ENCODE peak calls at places on chromosomes 16 and 17, in eight cellular contexts. U is epithelial cell of esophagus, G is MM.1S, H is sigmoid colon, I is bronchial epithelial cell, Q is kidney epithelial cell, E is IMR-90, L is lower leg skin. N is an unnamed sample.
A peak's percentile ranks its signal among the peaks of the same experiment; 100 is the strongest.

GRCh38 chr17:7914771-7915610 is 1.1 kb downstream of the RNF227 start:
- DNase-seq in Q (no peak), L (peak; percentile 50), G (no peak), E (peak; percentile 72), H (peak; percentile 80), U (peak; percentile 89), I (peak; percentile 79), N (no peak)

GRCh38 chr16:58756650-58757332 is 22.7 kb upstream of the GOT2 start:
- DNase-seq in U (no peak), I (no peak), G (no peak), H (no peak), L (no peak), E (no peak), Q (no peak), N (no peak)

GRCh38 chr16:12538667-12539081 is 265.0 kb downstream of the CPPED1 start:
- DNase-seq in Q (no peak), G (no peak), I (peak; percentile 63), L (peak; percentile 31), U (peak; percentile 75), E (no peak), H (no peak), N (no peak)

GRCh38 chr17:82358467-82359350 is at the start of gene TEX19:
- DNase-seq in U (no peak), E (no peak), I (no peak), G (peak; percentile 43), H (no peak), L (no peak), Q (no peak), N (no peak)

GRCh38 chr16:3013491-3013951 is 798 bp downstream of the CLDN9 start:
- DNase-seq in G (no peak), H (no peak), E (no peak), Q (no peak), I (no peak), L (no peak), U (no peak), N (no peak)

GRCh38 chr16:17350212-17350611 is 120.5 kb downstream of the XYLT1 start:
- DNase-seq in I (no peak), U (no peak), Q (no peak), E (peak; percentile 67), L (no peak), H (no peak), G (no peak), N (no peak)

GRCh38 chr17:79695293-79696158 is 35.2 kb upstream of the ENPP7 start:
- DNase-seq in U (no peak), H (no peak), L (no peak), I (no peak), Q (no peak), E (no peak), G (no peak), N (no peak)

GRCh38 chr17:13384626-13385025 is 217.1 kb downstream of the HS3ST3A1 start:
- DNase-seq in L (no peak), I (no peak), U (no peak), Q (no peak), G (no peak), E (no peak), H (no peak), N (no peak)

GRCh38 chr17:58232707-58233156 is 5.7 kb upstream of the LPO start:
- DNase-seq in H (no peak), L (no peak), G (peak; percentile 65), I (peak; percentile 94), U (peak; percentile 92), E (peak; percentile 97), Q (peak; percentile 88), N (no peak)

GRCh38 chr16:29903579-29903978 is 3.3 kb downstream of the ASPHD1 start:
- DNase-seq in U (no peak), H (no peak), I (no peak), G (no peak), L (no peak), E (no peak), Q (no peak), N (no peak)

GRCh38 chr16:53090591-53091507 is 36.1 kb downstream of the CHD9 start:
- DNase-seq in I (no peak), U (peak; percentile 43), L (peak; percentile 95), Q (no peak), G (peak; percentile 80), H (peak; percentile 99), E (peak; percentile 98), N (peak; percentile 21)

GRCh38 chr17:7774037-7774659 is 56.6 kb downstream of the DNAH2 start:
- DNase-seq in H (no peak), E (peak; percentile 78), L (no peak), U (no peak), I (peak; percentile 30), Q (no peak), G (no peak), N (no peak)

GRCh38 chr17:78532922-78533640 is 44.1 kb downstream of the DNAH17 start:
- DNase-seq in H (no peak), Q (peak; percentile 42), L (no peak), E (peak; percentile 68), G (no peak), I (peak; percentile 94), U (peak; percentile 97), N (no peak)

GRCh38 chr17:18139949-18140348 is 31.4 kb downstream of the MYO15A start:
- DNase-seq in L (no peak), G (no peak), I (no peak), H (no peak), E (peak; percentile 18), U (no peak), Q (no peak), N (no peak)

GRCh38 chr17:18179221-18179620 is 4.4 kb upstream of the ALKBH5 start:
- DNase-seq in L (no peak), E (no peak), I (no peak), Q (no peak), H (no peak), G (no peak), U (no peak), N (no peak)

GRCh38 chr16:71542377-71542776 is 16.2 kb downstream of the CHST4 start:
- DNase-seq in U (peak; percentile 73), H (no peak), L (no peak), G (peak; percentile 25), E (peak; percentile 6), Q (no peak), I (peak; percentile 73), N (peak; percentile 42)
- TF ChIP-seq CTCF in U (peak; percentile 73), H (peak; percentile 7), L (no peak), G (peak; percentile 69), E (peak; percentile 38), Q (peak; percentile 53), I (peak; percentile 75), N (peak; percentile 59)

GRCh38 chr17:11264183-11264871 is 23.3 kb downstream of the SHISA6 start:
- DNase-seq in U (no peak), Q (no peak), H (no peak), G (no peak), L (no peak), I (peak; percentile 5), E (no peak), N (no peak)
- TF ChIP-seq CTCF in U (no peak), Q (peak; percentile 16), H (no peak), G (peak; percentile 42), L (no peak), I (no peak), E (no peak), N (no peak)

DNA sequence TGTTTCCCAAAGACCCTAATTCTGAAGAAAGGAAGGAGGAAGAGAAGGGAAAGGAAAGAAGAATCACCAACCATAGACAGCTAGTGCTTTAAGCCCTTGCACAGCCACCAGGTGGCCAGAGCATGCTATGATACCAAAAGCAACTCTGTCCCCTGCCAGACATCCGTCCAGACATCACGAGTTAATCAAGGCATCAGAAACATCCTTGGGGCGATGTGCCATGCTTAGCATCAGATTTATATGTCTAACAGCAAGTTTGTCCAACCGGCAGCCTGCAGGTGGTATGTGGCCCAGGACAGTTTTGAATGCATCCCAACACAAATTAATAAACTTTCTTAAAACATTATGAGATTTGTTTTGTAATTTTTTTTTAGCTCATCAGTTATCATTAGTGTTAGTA is 2.9 kb upstream of the CRYBA1 start:
- DNase-seq in H (no peak), G (no peak), Q (no peak), U (no peak), I (no peak), E (peak; percentile 44), L (no peak), N (no peak)
- TF ChIP-seq CTCF in H (no peak), G (peak; percentile 38), Q (peak; percentile 52), U (peak; percentile 54), I (peak; percentile 62), E (peak; percentile 44), L (no peak), N (no peak)

DNA sequence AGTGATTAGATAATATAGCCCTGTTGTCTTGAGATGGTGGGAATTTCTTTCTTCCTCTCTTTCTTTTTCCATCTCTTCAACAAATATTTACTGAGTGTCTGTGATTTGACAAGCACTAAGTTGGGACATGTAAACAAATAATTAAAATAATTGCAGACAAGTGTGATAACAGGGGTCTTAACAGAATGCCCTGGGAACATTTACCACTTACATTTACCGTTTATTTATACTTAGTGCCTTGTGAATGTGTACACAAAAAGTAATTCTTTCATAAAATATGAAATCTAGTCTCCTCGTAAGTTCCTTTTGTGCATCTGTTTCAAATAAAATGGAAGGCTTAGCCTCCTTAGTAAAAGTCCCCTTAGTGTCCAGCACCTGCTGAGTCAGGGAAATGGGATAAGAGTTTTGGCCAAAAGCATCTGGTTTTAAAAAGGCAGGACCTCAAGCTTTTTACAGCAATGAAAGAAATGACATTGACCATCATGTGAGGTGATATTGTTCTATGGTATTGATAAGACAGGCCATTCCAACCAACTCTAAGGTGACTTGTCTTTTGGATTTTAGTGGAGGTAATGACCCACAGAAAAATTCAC is 188.2 kb downstream of the HS3ST3B1 start:
- DNase-seq in H (no peak), U (no peak), I (no peak), Q (no peak), G (no peak), L (no peak), E (no peak), N (no peak)
- TF ChIP-seq CTCF in H (no peak), U (no peak), I (no peak), Q (no peak), G (no peak), L (no peak), E (no peak), N (no peak)

DNA sequence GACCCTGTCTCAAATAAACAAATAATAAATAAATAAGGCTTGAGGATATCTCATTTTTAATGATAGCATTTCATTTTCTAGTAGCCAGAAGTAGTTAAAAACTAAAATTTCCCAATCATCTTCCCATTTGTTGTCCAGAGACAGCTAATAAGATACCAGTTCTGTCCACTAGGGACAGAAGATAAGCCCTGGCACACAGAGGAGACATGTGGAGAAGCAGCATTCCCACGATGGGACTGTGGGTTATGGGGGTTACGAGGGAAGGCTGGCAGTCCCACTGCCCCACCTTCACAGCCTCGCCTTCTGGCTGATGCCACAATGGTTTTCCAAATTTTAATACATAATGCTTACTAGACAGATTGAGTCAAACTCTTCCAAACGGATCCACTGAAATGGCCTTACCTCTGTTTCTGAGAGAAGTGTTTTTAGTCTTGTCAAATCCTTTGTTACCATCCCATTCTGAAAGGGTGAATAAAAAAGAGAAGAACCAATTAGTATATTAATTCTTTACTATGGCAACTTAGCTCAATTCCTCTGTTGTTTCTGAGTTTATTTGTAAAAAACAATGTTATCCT is 44.2 kb downstream of the HELZ start:
- DNase-seq in H (no peak), E (no peak), L (no peak), I (peak; percentile 22), G (no peak), U (peak; percentile 33), Q (no peak), N (no peak)
- TF ChIP-seq CTCF in H (no peak), E (peak; percentile 31), L (no peak), I (peak; percentile 43), G (peak; percentile 47), U (peak; percentile 61), Q (peak; percentile 59), N (peak; percentile 71)